ENCODE peak calls at places on chromosomes 1 and 21, in six cellular contexts. One of them, this sample, is unnamed.

GRCh38 chr21:26912466-26912865 is 54.4 kb downstream of the ADAMTS5 start:
- DNase-seq in activated CD4-positive, alpha-beta T cell treated with anti-CD3 and anti-CD28 coated beads for 1 hour: no peak
- DNase-seq in cardiac fibroblast: no peak
- DNase-seq in HL-60: no peak
- DNase-seq in SK-N-SH: no peak
- DNase-seq in HCT116: no peak
- DNase-seq in this sample: no peak

GRCh38 chr1:67690018-67690363 is 5.0 kb downstream of the GADD45A start:
- DNase-seq in activated CD4-positive, alpha-beta T cell treated with anti-CD3 and anti-CD28 coated beads for 1 hour: no peak
- DNase-seq in cardiac fibroblast: no peak
- DNase-seq in HL-60: no peak
- DNase-seq in SK-N-SH: no peak
- DNase-seq in HCT116: no peak
- DNase-seq in this sample: no peak

GRCh38 chr1:108817811-108818210 is 39.1 kb downstream of the AKNAD1 start:
- DNase-seq in activated CD4-positive, alpha-beta T cell treated with anti-CD3 and anti-CD28 coated beads for 1 hour: no peak
- DNase-seq in cardiac fibroblast: no peak
- DNase-seq in HL-60: no peak
- DNase-seq in SK-N-SH: no peak
- DNase-seq in HCT116: no peak
- DNase-seq in this sample: no peak

GRCh38 chr1:161206411-161207140 is 4.4 kb downstream of the NDUFS2 start:
- DNase-seq in activated CD4-positive, alpha-beta T cell treated with anti-CD3 and anti-CD28 coated beads for 1 hour: no peak
- DNase-seq in cardiac fibroblast: peak; percentile 87
- DNase-seq in HL-60: no peak
- DNase-seq in SK-N-SH: no peak
- DNase-seq in HCT116: no peak
- DNase-seq in this sample: no peak

GRCh38 chr1:8712413-8713229 is 104.8 kb downstream of the RERE start:
- DNase-seq in activated CD4-positive, alpha-beta T cell treated with anti-CD3 and anti-CD28 coated beads for 1 hour: no peak
- DNase-seq in cardiac fibroblast: peak; percentile 95
- DNase-seq in HL-60: no peak
- DNase-seq in SK-N-SH: no peak
- DNase-seq in HCT116: no peak
- DNase-seq in this sample: no peak

GRCh38 chr1:109776911-109777310 is 13.2 kb upstream of the EPS8L3 start:
- DNase-seq in activated CD4-positive, alpha-beta T cell treated with anti-CD3 and anti-CD28 coated beads for 1 hour: peak; percentile 65
- DNase-seq in cardiac fibroblast: peak; percentile 86
- DNase-seq in HL-60: peak; percentile 62
- DNase-seq in SK-N-SH: peak; percentile 90
- DNase-seq in HCT116: peak; percentile 70
- DNase-seq in this sample: peak; percentile 58

GRCh38 chr1:54698346-54698745 is 17.3 kb upstream of the TTC4 start:
- DNase-seq in activated CD4-positive, alpha-beta T cell treated with anti-CD3 and anti-CD28 coated beads for 1 hour: no peak
- DNase-seq in cardiac fibroblast: no peak
- DNase-seq in HL-60: no peak
- DNase-seq in SK-N-SH: no peak
- DNase-seq in HCT116: no peak
- DNase-seq in this sample: no peak

GRCh38 chr1:7568901-7569524 is 202.1 kb upstream of the VAMP3 start:
- DNase-seq in activated CD4-positive, alpha-beta T cell treated with anti-CD3 and anti-CD28 coated beads for 1 hour: no peak
- DNase-seq in cardiac fibroblast: no peak
- DNase-seq in HL-60: no peak
- DNase-seq in SK-N-SH: no peak
- DNase-seq in HCT116: no peak
- DNase-seq in this sample: no peak

GRCh38 chr1:1754051-1754815 is 24.0 kb downstream of the NADK start:
- DNase-seq in activated CD4-positive, alpha-beta T cell treated with anti-CD3 and anti-CD28 coated beads for 1 hour: no peak
- DNase-seq in cardiac fibroblast: no peak
- DNase-seq in HL-60: no peak
- DNase-seq in SK-N-SH: no peak
- DNase-seq in HCT116: no peak
- DNase-seq in this sample: no peak

GRCh38 chr21:45596704-45597318 is 46.7 kb upstream of the PCBP3 start:
- DNase-seq in activated CD4-positive, alpha-beta T cell treated with anti-CD3 and anti-CD28 coated beads for 1 hour: peak; percentile 78
- DNase-seq in cardiac fibroblast: peak; percentile 42
- DNase-seq in HL-60: peak; percentile 31
- DNase-seq in SK-N-SH: peak; percentile 87
- DNase-seq in HCT116: peak; percentile 48
- DNase-seq in this sample: peak; percentile 74

GRCh38 chr1:11753555-11754208 is 8.3 kb upstream of the C1orf167 start:
- DNase-seq in activated CD4-positive, alpha-beta T cell treated with anti-CD3 and anti-CD28 coated beads for 1 hour: no peak
- DNase-seq in cardiac fibroblast: peak; percentile 42
- DNase-seq in HL-60: no peak
- DNase-seq in SK-N-SH: no peak
- DNase-seq in HCT116: no peak
- DNase-seq in this sample: no peak

GRCh38 chr1:56362994-56363770 is 216.2 kb downstream of the PLPP3 start:
- DNase-seq in activated CD4-positive, alpha-beta T cell treated with anti-CD3 and anti-CD28 coated beads for 1 hour: no peak
- DNase-seq in cardiac fibroblast: no peak
- DNase-seq in HL-60: no peak
- DNase-seq in SK-N-SH: peak; percentile 58
- DNase-seq in HCT116: no peak
- DNase-seq in this sample: no peak

GRCh38 chr1:180182721-180183311 is 28.1 kb downstream of the QSOX1 start:
- DNase-seq in activated CD4-positive, alpha-beta T cell treated with anti-CD3 and anti-CD28 coated beads for 1 hour: no peak
- DNase-seq in cardiac fibroblast: no peak
- DNase-seq in HL-60: no peak
- DNase-seq in SK-N-SH: no peak
- DNase-seq in HCT116: no peak
- DNase-seq in this sample: no peak

GRCh38 chr1:89576016-89576415 is 51.4 kb downstream of the LRRC8B start:
- DNase-seq in activated CD4-positive, alpha-beta T cell treated with anti-CD3 and anti-CD28 coated beads for 1 hour: no peak
- DNase-seq in cardiac fibroblast: no peak
- DNase-seq in HL-60: no peak
- DNase-seq in SK-N-SH: no peak
- DNase-seq in HCT116: no peak
- DNase-seq in this sample: no peak

GRCh38 chr1:7884757-7885156 is 31.9 kb upstream of the UTS2 start:
- DNase-seq in activated CD4-positive, alpha-beta T cell treated with anti-CD3 and anti-CD28 coated beads for 1 hour: no peak
- DNase-seq in cardiac fibroblast: no peak
- DNase-seq in HL-60: no peak
- DNase-seq in SK-N-SH: no peak
- DNase-seq in HCT116: no peak
- DNase-seq in this sample: no peak

GRCh38 chr1:111270781-111271463 is 19.7 kb upstream of the CHIA start:
- DNase-seq in activated CD4-positive, alpha-beta T cell treated with anti-CD3 and anti-CD28 coated beads for 1 hour: no peak
- DNase-seq in cardiac fibroblast: no peak
- DNase-seq in HL-60: no peak
- DNase-seq in SK-N-SH: peak; percentile 18
- DNase-seq in HCT116: no peak
- DNase-seq in this sample: no peak

This sample was measured in activated B cell treated with CpG ODN at 0.5 μM for 24 hours.